ENCODE peak calls at places on chromosome 13, in eight cellular contexts. X is HepG2, N is HCT116, H is SK-N-SH, D is suprapubic skin, B is H1, G is stomach, L is transverse colon. J is an unnamed sample.
A peak's percentile ranks its signal among the peaks of the same experiment; 100 is the strongest.

GRCh38 chr13:81714513-81714912 is 1373.6 kb upstream of the SPRY2 start:
- DNase-seq in G (no peak), B (no peak), L (no peak), H (no peak), X (no peak), N (no peak), D (no peak), J (no peak)

GRCh38 chr13:23618341-23618740 is 48.1 kb downstream of the TNFRSF19 start:
- DNase-seq in L (no peak), N (no peak), D (no peak), G (no peak), X (no peak), B (no peak), H (no peak), J (no peak)

GRCh38 chr13:109669234-109669612 is 117.2 kb downstream of the IRS2 start:
- DNase-seq in H (no peak), G (no peak), D (no peak), B (no peak), L (no peak), N (no peak), X (no peak), J (no peak)

GRCh38 chr13:59409651-59410200 is 754.0 kb downstream of the DIAPH3 start:
- DNase-seq in N (no peak), X (no peak), G (no peak), L (no peak), H (no peak), B (peak; percentile 49), D (no peak), J (no peak)

GRCh38 chr13:111046590-111047141 is 68.4 kb upstream of the ARHGEF7 start:
- DNase-seq in G (no peak), X (no peak), N (no peak), D (no peak), B (no peak), H (no peak), L (no peak), J (no peak)

GRCh38 chr13:43159007-43159406 is 135.6 kb downstream of the DNAJC15 start:
- DNase-seq in B (no peak), X (no peak), H (no peak), G (no peak), D (no peak), L (no peak), N (no peak), J (no peak)

GRCh38 chr13:99374994-99375805 is 68.0 kb upstream of the GPR183 start:
- DNase-seq in D (no peak), X (no peak), G (no peak), L (peak; percentile 50), B (peak; percentile 43), N (no peak), H (no peak), J (no peak)

GRCh38 chr13:113550453-113550852 is 34.1 kb upstream of the TFDP1 start:
- DNase-seq in L (peak; percentile 0), B (peak; percentile 35), D (no peak), X (no peak), N (no peak), G (no peak), H (no peak), J (peak; percentile 9)

GRCh38 chr13:64546371-64546770 is 2683.8 kb downstream of the PCDH9 start:
- DNase-seq in B (no peak), D (no peak), X (no peak), G (no peak), N (no peak), L (no peak), H (no peak), J (no peak)

GRCh38 chr13:52707375-52707774 is 32.2 kb downstream of the CNMD start:
- DNase-seq in X (no peak), D (no peak), N (no peak), H (peak; percentile 32), B (no peak), G (no peak), L (no peak), J (no peak)
- TF ChIP-seq CTCF in X (no peak), D (no peak), N (peak; percentile 29), H (no peak), B (peak; percentile 24), G (no peak), L (no peak), J (no peak)

DNA sequence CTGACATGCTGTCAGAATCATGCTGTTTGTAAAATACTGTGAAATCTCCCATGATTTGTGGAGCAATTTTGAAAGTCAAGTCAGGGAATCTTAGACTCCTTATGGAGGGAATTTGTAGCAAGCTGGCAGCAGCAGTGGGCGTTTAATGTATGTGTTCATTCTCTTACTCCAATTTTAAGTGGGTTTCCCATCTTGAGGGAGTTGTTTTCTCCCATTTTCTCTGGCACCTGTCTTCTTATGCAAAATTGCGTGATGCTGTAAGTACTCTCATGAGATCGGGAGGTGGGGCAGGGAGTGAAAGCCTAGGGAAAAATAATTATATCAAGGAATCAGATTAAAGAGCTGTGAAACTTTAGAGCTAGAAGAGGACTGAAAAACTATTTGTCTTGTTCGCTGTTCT is 16.0 kb upstream of the GTF2F2 start:
- DNase-seq in B (no peak), G (no peak), H (no peak), D (no peak), X (no peak), L (no peak), N (no peak), J (no peak)
- TF ChIP-seq POLR2AphosphoS5 in B (no peak), G (no peak), H (no peak), D (no peak), X (no peak), L (no peak), N (no peak), J (no peak)

GRCh38 chr13:74114641-74115040 is 19.6 kb downstream of the KLF12 start:
- DNase-seq in H (no peak), G (no peak), D (no peak), X (no peak), B (no peak), N (no peak), L (no peak), J (no peak)

GRCh38 chr13:74110053-74110452 is 24.2 kb downstream of the KLF12 start:
- DNase-seq in X (no peak), D (no peak), N (no peak), L (peak; percentile 49), G (no peak), H (no peak), B (no peak), J (no peak)

GRCh38 chr13:74114202-74114601 is 20.0 kb downstream of the KLF12 start:
- DNase-seq in D (no peak), N (no peak), H (no peak), G (no peak), B (no peak), X (no peak), L (no peak), J (no peak)

GRCh38 chr13:74111901-74112824 is 22.0 kb downstream of the KLF12 start:
- DNase-seq in B (no peak), D (no peak), L (no peak), X (no peak), G (no peak), H (no peak), N (no peak), J (no peak)

DNA sequence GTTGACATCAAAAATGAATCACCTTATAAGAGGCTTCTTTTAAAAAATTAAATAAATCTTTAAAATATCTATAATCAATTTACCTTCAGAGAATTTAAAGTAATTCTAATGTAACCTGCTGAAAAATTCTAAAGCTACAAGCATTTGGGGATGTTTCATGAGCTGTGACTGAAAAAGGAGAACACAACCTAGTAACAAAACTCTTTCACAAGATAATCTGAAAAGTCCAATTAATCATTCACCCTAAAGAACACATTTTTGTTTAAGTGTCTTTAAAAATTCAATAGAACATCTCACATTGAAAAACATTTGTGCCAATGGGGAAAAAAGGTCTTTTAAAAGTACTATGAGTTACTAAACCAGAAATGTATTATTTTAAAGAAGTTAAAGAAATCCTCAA is 22.8 kb downstream of the KLF12 start:
- DNase-seq in L (no peak), D (no peak), B (no peak), H (no peak), X (no peak), G (no peak), N (no peak), J (no peak)
- H3K9me3 ChIP-seq in L (no peaks in the 10 kb centered on the region), D (no peaks in the 10 kb centered on the region), B (no peaks in the 10 kb centered on the region), H (no peaks in the 10 kb centered on the region), X (no peaks in the 10 kb centered on the region), G (no peaks in the 10 kb centered on the region), N (no peaks in the 10 kb centered on the region), J (no peaks in the 10 kb centered on the region)

GRCh38 chr13:97288486-97288900 is 66.4 kb downstream of the MBNL2 start:
- DNase-seq in X (peak; percentile 57), G (no peak), D (no peak), B (no peak), N (no peak), H (no peak), L (no peak), J (no peak)
- TF ChIP-seq CTCF in X (no peak), G (no peak), D (no peak), B (no peak), N (no peak), H (no peak), L (no peak), J (no peak)

DNA sequence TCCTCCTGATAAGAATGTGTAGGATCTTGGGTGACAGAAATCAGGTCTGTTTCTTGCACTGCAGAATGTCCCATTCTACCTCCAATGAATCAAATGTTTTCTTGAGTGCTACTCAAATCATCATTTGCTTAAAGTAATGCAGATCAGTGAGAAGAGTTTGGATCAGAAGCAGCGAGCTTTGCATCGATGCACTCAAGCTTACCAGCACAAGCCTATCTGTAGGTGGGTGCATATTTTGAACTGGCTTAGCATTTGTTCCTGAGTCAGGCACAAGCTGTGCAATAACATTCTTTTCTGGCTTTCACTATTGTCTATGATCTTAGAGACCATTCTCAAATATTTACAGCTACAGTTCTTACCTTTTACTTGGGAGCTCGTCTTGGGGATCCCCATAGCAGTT is 109.5 kb downstream of the UBL3 start:
- DNase-seq in L (no peak), G (no peak), D (no peak), B (no peak), H (no peak), X (no peak), N (no peak), J (no peak)
- TF ChIP-seq POLR2AphosphoS5 in L (no peak), G (no peak), D (no peak), B (no peak), H (no peak), X (no peak), N (no peak), J (no peak)

DNA sequence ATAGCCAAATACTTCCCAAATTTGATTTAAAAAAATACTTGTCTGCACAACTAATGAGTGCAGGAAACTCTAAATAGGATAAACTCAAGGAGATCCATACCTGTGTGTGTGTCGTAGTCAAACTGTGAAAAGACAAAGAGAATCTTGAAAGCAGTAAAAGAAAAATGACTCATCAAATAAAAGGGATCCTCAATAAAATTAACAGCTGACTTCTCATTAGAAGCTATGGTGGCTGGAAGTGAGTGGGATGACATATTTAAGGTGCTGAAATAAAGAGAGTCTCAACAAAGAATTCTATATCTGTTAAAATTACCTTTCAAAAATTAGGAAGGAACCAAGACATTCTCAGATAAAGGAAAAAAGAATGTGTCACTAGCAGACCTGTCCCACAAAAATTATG is 13.7 kb downstream of the RNASEH2B start:
- DNase-seq in L (no peak), H (no peak), G (no peak), D (no peak), X (no peak), N (no peak), B (no peak), J (no peak)
- H3K9me3 ChIP-seq in L (peaks cover 33% of the 10 kb centered on the region), H (peaks cover 28% of the 10 kb centered on the region), G (peaks cover 33% of the 10 kb centered on the region), D (peaks cover 29% of the 10 kb centered on the region), X (peaks cover 32% of the 10 kb centered on the region), N (peaks cover 21% of the 10 kb centered on the region), B (peaks cover 24% of the 10 kb centered on the region), J (peaks cover 11% of the 10 kb centered on the region)

J was measured in breast epithelium.